ENCODE peak calls at places on chromosome 19, in five cellular contexts. B, T, O, J and P are unnamed samples.

GRCh38 chr19:4052993-4053422 is 13.7 kb downstream of the ZBTB7A start:
- DNase-seq in B (no peak), T (no peak), O (no peak), J (no peak), P (no peak)

GRCh38 chr19:33557720-33558119 is 36.1 kb upstream of the PEPD start:
- DNase-seq in B (no peak), T (no peak), O (no peak), J (no peak), P (no peak)

GRCh38 chr19:49921871-49922755 is 6.9 kb upstream of the ATF5 start:
- DNase-seq in B (peak), T (no peak), O (no peak), J (no peak), P (peak)

GRCh38 chr19:14048439-14049153 is 13.3 kb downstream of the PALM3 start:
- DNase-seq in B (no peak), T (no peak), O (no peak), J (peak), P (no peak)

GRCh38 chr19:8030906-8031305 is 21.7 kb upstream of the CCL25 start:
- DNase-seq in B (no peak), T (no peak), O (no peak), J (no peak), P (no peak)

GRCh38 chr19:31610036-31610435 is 260.8 kb upstream of the TSHZ3 start:
- DNase-seq in B (no peak), T (no peak), O (no peak), J (no peak), P (no peak)

GRCh38 chr19:5046339-5047039 is 77.6 kb downstream of the KDM4B start:
- DNase-seq in B (peak), T (no peak), O (no peak), J (no peak), P (peak)

GRCh38 chr19:30662211-30662861 is 290.2 kb downstream of the ZNF536 start:
- DNase-seq in B (no peak), T (no peak), O (no peak), J (no peak), P (peak)

GRCh38 chr19:46787331-46788100 is 878 bp downstream of the SLC1A5 start:
- DNase-seq in B (peak), T (no peak), O (no peak), J (peak), P (peak)

GRCh38 chr19:42487025-42487797 is 41.1 kb downstream of the CEACAM1 start:
- DNase-seq in B (no peak), T (no peak), O (no peak), J (peak), P (peak)

GRCh38 chr19:49863935-49864320 is 3.4 kb downstream of the PNKP start:
- DNase-seq in B (no peak), T (no peak), O (no peak), J (no peak), P (no peak)

GRCh38 chr19:37082307-37082706 is 4.1 kb downstream of the ZNF420 start:
- DNase-seq in B (no peak), T (no peak), O (no peak), J (no peak), P (no peak)

GRCh38 chr19:18531485-18531884 is 9.6 kb upstream of the ELL start:
- DNase-seq in B (no peak), T (no peak), O (no peak), J (no peak), P (no peak)

GRCh38 chr19:30566681-30567420 is 194.7 kb downstream of the ZNF536 start:
- DNase-seq in B (no peak), T (no peak), O (no peak), J (no peak), P (no peak)

GRCh38 chr19:3277649-3278048 is 53.2 kb downstream of the CELF5 start:
- DNase-seq in B (no peak), T (no peak), O (no peak), J (no peak), P (no peak)

GRCh38 chr19:56538254-56538760 is 441 bp upstream of the ZFP28 start:
- DNase-seq in B (peak), T (peak), O (peak), J (peak), P (peak)

GRCh38 chr19:57563547-57563946 is 3.9 kb upstream of the ZNF550 start:
- DNase-seq in B (no peak), T (no peak), O (no peak), J (no peak), P (no peak)

GRCh38 chr19:16161848-16162247 is 11.5 kb downstream of the CIB3 start:
- DNase-seq in B (peak), T (no peak), O (peak), J (no peak), P (peak)

GRCh38 chr19:35013047-35013819 is 13.1 kb downstream of the GRAMD1A start:
- DNase-seq in B (peak), T (peak), O (no peak), J (peak), P (peak)

GRCh38 chr19:17513801-17514200 is 2.4 kb downstream of the PGLS start:
- DNase-seq in B (no peak), T (no peak), O (no peak), J (no peak), P (peak)

GRCh38 chr19:7908078-7908699 is 4.5 kb downstream of the MAP2K7 start:
- DNase-seq in B (no peak), T (no peak), O (no peak), J (peak), P (no peak)

GRCh38 chr19:5138606-5139594 is 170.0 kb downstream of the KDM4B start:
- DNase-seq in B (peak), T (no peak), O (peak), J (no peak), P (peak)

GRCh38 chr19:54600228-54600627 is 6.8 kb downstream of the LILRA1 start:
- DNase-seq in B (no peak), T (no peak), O (no peak), J (no peak), P (no peak)

GRCh38 chr19:15287496-15287895 is 44.8 kb downstream of the BRD4 start:
- DNase-seq in B (no peak), T (no peak), O (no peak), J (no peak), P (no peak)

GRCh38 chr19:49542446-49542845 is 14.6 kb downstream of the RCN3 start:
- DNase-seq in B (no peak), T (no peak), O (no peak), J (no peak), P (no peak)

GRCh38 chr19:29107831-29108230 is 105.1 kb downstream of the UQCRFS1 start:
- DNase-seq in B (no peak), T (no peak), O (no peak), J (no peak), P (peak)

GRCh38 chr19:49434907-49435577 is 6.3 kb downstream of the SLC17A7 start:
- DNase-seq in B (no peak), T (no peak), O (no peak), J (peak), P (no peak)

GRCh38 chr19:11674067-11674492 is 64.7 kb downstream of the ZNF823 start:
- DNase-seq in B (no peak), T (no peak), O (no peak), J (no peak), P (no peak)

GRCh38 chr19:14472202-14472961 is 2.8 kb downstream of the PTGER1 start:
- DNase-seq in B (peak), T (no peak), O (no peak), J (peak), P (peak)

GRCh38 chr19:55391191-55391670 is 5.5 kb downstream of the RPL28 start:
- DNase-seq in B (no peak), T (no peak), O (no peak), J (no peak), P (no peak)

GRCh38 chr19:3507371-3508120 is 1.4 kb downstream of the FZR1 start:
- DNase-seq in B (no peak), T (no peak), O (no peak), J (peak), P (no peak)

GRCh38 chr19:33469171-33470039 is 52.2 kb downstream of the PEPD start:
- DNase-seq in B (no peak), T (no peak), O (no peak), J (no peak), P (no peak)

GRCh38 chr19:14366529-14366928 is 14.7 kb upstream of the ADGRE5 start:
- DNase-seq in B (peak), T (peak), O (no peak), J (peak), P (peak)

GRCh38 chr19:11025445-11025844 is 63.8 kb upstream of the LDLR start:
- DNase-seq in B (no peak), T (no peak), O (no peak), J (no peak), P (no peak)

GRCh38 chr19:33309826-33310225 is 7.5 kb upstream of the CEBPA start:
- DNase-seq in B (no peak), T (no peak), O (no peak), J (no peak), P (no peak)

GRCh38 chr19:2170219-2170618 is 6.5 kb downstream of the DOT1L start:
- DNase-seq in B (no peak), T (no peak), O (no peak), J (peak), P (no peak)

GRCh38 chr19:2170987-2171348 is 7.2 kb downstream of the DOT1L start:
- DNase-seq in B (no peak), T (no peak), O (no peak), J (no peak), P (no peak)

GRCh38 chr19:2173388-2173787 is 9.7 kb downstream of the DOT1L start:
- DNase-seq in B (no peak), T (no peak), O (no peak), J (no peak), P (no peak)

GRCh38 chr19:2173841-2174577 is 10.3 kb downstream of the DOT1L start:
- DNase-seq in B (no peak), T (no peak), O (no peak), J (peak), P (no peak)

DNA sequence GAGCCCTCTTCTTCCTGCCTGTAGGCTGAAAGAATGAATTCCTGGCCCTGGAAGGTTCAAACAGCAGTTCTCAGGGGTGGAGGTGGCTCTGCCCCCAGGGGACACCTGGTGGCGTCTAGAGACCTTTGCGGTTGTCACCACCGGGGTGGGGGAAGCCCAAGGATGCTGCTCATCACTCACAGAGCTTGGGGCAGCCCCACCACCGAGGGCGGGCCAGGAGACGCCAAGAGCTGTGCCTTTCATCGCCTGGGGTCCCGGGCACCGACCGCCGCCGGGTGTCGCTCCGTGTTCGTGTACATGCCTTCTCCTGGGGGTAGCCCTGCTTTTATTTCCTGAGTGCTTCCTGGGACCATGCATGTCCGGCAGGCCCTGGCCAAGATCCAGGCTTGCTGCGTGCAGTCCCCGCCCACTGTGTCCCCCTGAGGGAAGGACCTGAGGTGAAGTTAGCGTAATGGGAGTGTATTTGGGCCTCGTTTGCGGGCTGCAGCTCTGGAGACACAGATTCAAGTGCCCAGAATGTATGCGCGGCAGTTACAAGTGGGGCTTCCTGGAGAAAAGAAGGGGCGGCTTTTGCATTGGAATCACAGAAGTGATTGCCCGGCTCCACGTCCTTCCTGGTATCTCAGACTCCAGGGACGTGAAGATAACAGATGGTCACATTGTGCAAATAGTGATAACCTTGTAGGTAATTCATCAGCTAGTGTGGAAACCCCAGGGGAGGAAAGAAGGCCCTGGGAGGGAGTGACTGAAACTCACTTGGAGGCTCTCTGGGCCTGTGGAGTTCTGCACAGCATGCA is 7.8 kb downstream of the DOT1L start:
- DNase-seq in B (peak), T (no peak), O (no peak), J (peak), P (no peak)
- TF ChIP-seq CTCF in B (peak), T (no peak), O (no peak), J (no peak), P (no peak)

DNA sequence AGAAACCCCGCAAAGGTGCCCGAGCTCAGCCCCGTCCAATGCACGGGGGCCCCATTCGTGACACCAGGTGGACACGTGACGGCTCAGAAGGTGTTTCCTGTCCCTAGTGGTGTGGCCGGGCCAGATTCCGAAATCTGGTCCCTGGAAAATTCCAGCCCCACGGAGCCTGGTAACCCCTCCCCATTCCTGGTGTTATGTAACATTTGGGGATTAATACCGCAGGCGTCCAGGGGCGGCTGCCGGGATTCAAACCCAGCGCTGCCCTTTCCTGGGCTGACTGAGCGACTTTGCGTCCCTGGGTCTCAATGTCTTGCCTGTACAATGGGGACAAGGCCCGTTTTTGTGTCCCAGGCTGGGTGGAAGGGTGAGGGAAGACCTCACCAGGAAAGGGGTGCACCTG is 1.0 kb upstream of the PLK5 start:
- DNase-seq in B (no peak), T (no peak), O (no peak), J (no peak), P (no peak)
- H3K4me3 ChIP-seq in B (no peak), T (no peak), O (no peak), J (no peak), P (no peak)

DNA sequence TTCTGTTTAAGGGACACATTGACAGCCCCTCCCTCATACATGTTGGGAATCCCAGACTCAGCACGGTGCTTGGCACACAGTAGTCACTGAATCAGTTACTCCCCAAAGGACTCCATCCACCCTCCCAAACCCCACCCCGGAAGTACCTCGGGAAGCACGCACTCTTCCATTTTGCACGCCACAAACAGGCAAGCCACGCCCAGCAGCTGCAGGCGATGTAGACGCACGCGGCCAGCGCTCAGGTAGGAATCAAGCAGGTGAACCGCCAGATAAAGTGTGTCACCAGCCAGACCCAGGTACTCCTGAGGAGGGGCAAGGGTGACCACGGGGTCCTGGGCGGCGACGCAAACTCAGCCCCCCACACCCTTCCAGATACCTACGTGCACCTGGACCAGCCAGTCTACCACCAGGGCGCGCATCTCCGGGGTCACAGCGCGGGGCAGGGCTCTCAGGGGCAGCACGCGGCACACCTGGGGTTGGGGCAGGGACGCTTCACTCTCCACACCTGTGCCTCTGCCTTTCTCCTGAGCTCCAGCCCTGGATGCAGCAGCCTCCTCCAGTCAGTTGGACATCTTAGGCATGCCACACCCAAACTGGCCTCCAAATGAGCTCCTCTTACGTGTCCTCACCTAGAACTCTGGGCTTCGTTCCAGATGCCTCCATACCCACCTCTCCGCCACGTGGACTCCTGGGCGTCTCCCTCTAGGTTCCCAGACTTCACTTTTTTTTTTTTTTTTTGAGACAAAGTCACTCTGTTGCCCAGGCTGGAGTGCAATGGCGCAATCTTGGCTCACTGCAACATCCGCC is 1.9 kb downstream of the CCNP start:
- DNase-seq in B (no peak), T (no peak), O (no peak), J (no peak), P (no peak)
- TF ChIP-seq CTCF in B (no peak), T (no peak), O (no peak), J (no peak), P (no peak)

GRCh38 chr19:45385392-45386221 is 15.2 kb upstream of the ERCC2 start:
- DNase-seq in B (no peak), T (no peak), O (no peak), J (no peak), P (no peak)
- H3K4me3 ChIP-seq in B (no peak), T (no peak), O (peak), J (no peak), P (peak)

DNA sequence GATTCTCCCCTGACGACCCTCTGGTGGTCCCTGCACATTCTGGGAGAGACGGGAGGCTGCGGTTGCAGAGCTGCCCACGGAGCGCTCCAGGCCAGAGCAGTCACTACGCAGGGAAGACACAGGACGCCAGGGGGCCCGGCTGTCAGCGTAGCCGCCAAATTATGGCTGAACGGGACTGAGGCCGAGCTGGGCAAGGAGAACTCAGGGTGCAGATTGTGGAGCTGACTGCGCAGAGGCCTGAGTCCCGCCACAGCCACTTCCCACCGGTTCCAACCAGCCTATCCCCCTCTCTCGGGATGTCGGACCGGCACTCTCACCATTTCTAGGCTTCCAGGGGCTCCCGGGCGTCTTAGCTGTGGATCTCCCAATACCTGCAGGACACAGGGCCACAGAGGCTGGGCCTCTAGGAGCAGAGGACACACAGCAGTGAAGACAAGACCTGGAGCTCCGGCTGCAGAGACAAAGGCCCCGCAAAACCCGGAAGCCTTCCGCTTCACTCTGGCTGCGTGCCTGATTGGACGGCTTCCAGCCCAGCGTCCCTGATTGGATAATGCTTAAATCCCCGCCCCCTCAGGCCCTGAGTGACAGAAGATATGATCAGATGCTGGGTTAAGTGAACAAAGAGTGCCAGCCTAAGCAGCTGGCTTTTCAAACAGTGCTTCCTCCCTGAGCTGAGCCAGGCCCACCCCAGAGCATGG is at the start of gene ZNF737:
- DNase-seq in B (peak), T (peak), O (peak), J (peak), P (peak)
- TF ChIP-seq CTCF in B (peak), T (peak), O (peak), J (no peak), P (peak)

DNA sequence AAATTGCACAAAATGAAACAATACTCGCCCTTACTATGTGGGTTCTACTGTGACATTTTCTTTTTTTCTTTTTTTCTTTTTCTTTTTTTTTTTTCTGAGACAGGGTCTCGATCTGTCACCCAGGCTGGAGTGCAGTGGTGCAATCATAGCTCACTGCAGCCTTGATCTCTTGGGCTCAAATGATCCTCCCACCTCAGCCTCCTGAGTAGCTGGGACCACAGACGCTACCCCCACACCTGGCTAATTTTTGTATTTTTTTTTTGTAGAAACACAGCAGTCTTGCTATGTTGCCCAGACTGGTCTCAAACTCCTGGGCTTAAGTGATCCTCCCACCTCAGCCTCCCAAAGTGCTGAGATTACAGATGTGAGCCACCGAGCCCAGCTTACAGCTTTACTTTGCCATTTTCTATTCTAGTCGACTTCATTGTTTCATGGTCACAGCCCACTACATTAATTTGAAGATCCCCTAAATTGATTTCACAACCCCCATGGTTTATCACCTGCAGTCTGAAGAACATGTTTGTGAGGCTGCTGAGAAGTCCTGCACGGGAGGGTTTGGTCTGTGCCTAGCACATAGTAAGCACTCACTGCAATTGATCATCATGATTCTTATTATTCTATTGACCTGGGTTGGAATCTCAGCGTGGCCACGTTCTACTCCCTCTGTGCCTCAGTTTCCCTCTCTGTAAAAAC is 3.8 kb downstream of the BCL3 start:
- DNase-seq in B (no peak), T (no peak), O (no peak), J (no peak), P (no peak)
- H3K4me3 ChIP-seq in B (no peak), T (peak), O (no peak), J (no peak), P (peak)

GRCh38 chr19:45137179-45137761 is 23.5 kb downstream of the NKPD1 start:
- DNase-seq in B (no peak), T (no peak), O (no peak), J (no peak), P (no peak)
- TF ChIP-seq CTCF in B (no peak), T (no peak), O (no peak), J (no peak), P (no peak)